ENCODE peak calls at places on chromosome 11, in five cellular contexts. W is GM23248, A is PC-3, E is GM23338, P is OCI-LY7. K is an unnamed sample.

GRCh38 chr11:117026593-117027330 is 71.5 kb downstream of the SIK3 start:
- DNase-seq in P (no peak), E (no peak), A (peak; percentile 91), W (peak; percentile 89), K (no peak)

GRCh38 chr11:68774188-68774585 is 22.9 kb upstream of the TESMIN start:
- DNase-seq in P (no peak), E (no peak), W (no peak), A (no peak), K (no peak)

GRCh38 chr11:44120169-44120568 is 24.7 kb downstream of the EXT2 start:
- DNase-seq in E (peak; percentile 52), A (peak; percentile 39), P (no peak), W (peak; percentile 25), K (no peak)

GRCh38 chr11:15911377-15912044 is 444.8 kb downstream of the SOX6 start:
- DNase-seq in E (no peak), P (no peak), W (no peak), A (no peak), K (peak; percentile 31)

GRCh38 chr11:131488208-131488607 is 117.8 kb downstream of the NTM start:
- DNase-seq in P (no peak), A (no peak), W (no peak), E (no peak), K (no peak)

GRCh38 chr11:10350341-10350740 is 45.5 kb downstream of the ADM start:
- DNase-seq in P (no peak), A (peak; percentile 87), W (peak; percentile 56), E (peak; percentile 86), K (peak; percentile 57)

GRCh38 chr11:120180571-120181445 is 30.0 kb upstream of the OAF start:
- DNase-seq in W (peak; percentile 98), P (no peak), A (peak; percentile 16), E (peak; percentile 53), K (no peak)

GRCh38 chr11:45885274-45885920 is at the start of gene MAPK8IP1:
- DNase-seq in P (peak; percentile 59), E (peak; percentile 88), A (peak; percentile 41), W (peak; percentile 64), K (peak; percentile 60)

GRCh38 chr11:41065432-41065831 is 394.0 kb downstream of the LRRC4C start:
- DNase-seq in P (no peak), W (no peak), A (no peak), E (no peak), K (no peak)

GRCh38 chr11:9941991-9942390 is 278.1 kb downstream of the SWAP70 start:
- DNase-seq in A (no peak), E (no peak), W (no peak), P (no peak), K (no peak)

GRCh38 chr11:76872959-76873827 is 12.5 kb downstream of the ACER3 start:
- DNase-seq in A (no peak), E (no peak), P (no peak), W (no peak), K (no peak)

GRCh38 chr11:3946445-3947017 is 91.1 kb downstream of the STIM1 start:
- DNase-seq in P (no peak), W (no peak), A (no peak), E (no peak), K (no peak)

GRCh38 chr11:7609015-7609414 is 64.3 kb downstream of the CYB5R2 start:
- DNase-seq in P (no peak), W (peak; percentile 71), E (no peak), A (no peak), K (no peak)

GRCh38 chr11:111788051-111788450 is 21.9 kb upstream of the PPP2R1B start:
- DNase-seq in P (no peak), W (no peak), A (no peak), E (no peak), K (no peak)

GRCh38 chr11:132242662-132243061 is 872.2 kb downstream of the NTM start:
- DNase-seq in A (no peak), W (no peak), E (no peak), P (no peak), K (no peak)

GRCh38 chr11:59999732-60000131 is 17.2 kb upstream of the OOSP4B start:
- DNase-seq in P (no peak), W (no peak), E (peak; percentile 10), A (no peak), K (no peak)

GRCh38 chr11:134038897-134039470 is 29.9 kb upstream of the JAM3 start:
- DNase-seq in A (no peak), E (no peak), P (no peak), W (no peak), K (no peak)

GRCh38 chr11:33027846-33028536 is 11.4 kb upstream of the TCP11L1 start:
- DNase-seq in W (peak; percentile 43), A (no peak), E (no peak), P (no peak), K (no peak)

GRCh38 chr11:65445604-65446445 is 23.2 kb downstream of the NEAT1 start:
- DNase-seq in P (peak; percentile 18), E (no peak), W (peak; percentile 72), A (peak; percentile 18), K (no peak)

GRCh38 chr11:88266919-88267318 is 70.6 kb downstream of the CTSC start:
- DNase-seq in P (peak; percentile 2), W (no peak), E (no peak), A (no peak), K (no peak)

GRCh38 chr11:70399681-70400112 is 1.4 kb downstream of the CTTN start:
- DNase-seq in P (no peak), A (peak; percentile 99), E (peak; percentile 76), W (peak; percentile 98), K (peak; percentile 93)

GRCh38 chr11:122202161-122202950 is 86.3 kb upstream of the BLID start:
- DNase-seq in A (peak; percentile 85), P (no peak), E (peak; percentile 40), W (peak; percentile 90), K (no peak)

GRCh38 chr11:91097069-91097468 is 874.2 kb upstream of the CHORDC1 start:
- DNase-seq in E (no peak), A (no peak), P (no peak), W (no peak), K (peak; percentile 11)

GRCh38 chr11:18706330-18707243 is 8.0 kb downstream of the TMEM86A start:
- DNase-seq in P (peak; percentile 51), E (peak; percentile 88), A (no peak), W (peak; percentile 26), K (no peak)

GRCh38 chr11:131663403-131664200 is 293.2 kb downstream of the NTM start:
- DNase-seq in A (no peak), E (no peak), P (no peak), W (no peak), K (no peak)

GRCh38 chr11:94647926-94648325 is 80.8 kb downstream of the PIWIL4 start:
- DNase-seq in P (no peak), A (no peak), E (no peak), W (no peak), K (no peak)

GRCh38 chr11:80163011-80163410 is 722.2 kb upstream of the TENM4 start:
- DNase-seq in A (peak; percentile 57), E (no peak), W (peak; percentile 15), P (no peak), K (peak; percentile 73)

GRCh38 chr11:80165763-80166162 is 724.9 kb upstream of the TENM4 start:
- DNase-seq in E (no peak), W (peak; percentile 5), P (no peak), A (peak; percentile 31), K (no peak)

GRCh38 chr11:5807580-5807979 is 1.1 kb upstream of the OR52N2 start:
- DNase-seq in E (peak; percentile 55), W (no peak), A (no peak), P (no peak), K (no peak)

GRCh38 chr11:125465254-125465653 is 30.8 kb downstream of the FEZ1 start:
- DNase-seq in A (no peak), W (no peak), E (peak; percentile 65), P (no peak), K (no peak)

GRCh38 chr11:3840870-3841425 is at the start of gene RHOG:
- DNase-seq in A (peak; percentile 57), P (peak; percentile 82), W (peak; percentile 87), E (peak; percentile 75), K (peak; percentile 70)

GRCh38 chr11:128720522-128720985 is 26.7 kb downstream of the FLI1 start:
- DNase-seq in W (no peak), E (peak; percentile 48), P (peak; percentile 90), A (no peak), K (no peak)

GRCh38 chr11:44942029-44942710 is 8.5 kb downstream of the TP53I11 start:
- DNase-seq in E (no peak), P (no peak), A (no peak), W (no peak), K (no peak)

DNA sequence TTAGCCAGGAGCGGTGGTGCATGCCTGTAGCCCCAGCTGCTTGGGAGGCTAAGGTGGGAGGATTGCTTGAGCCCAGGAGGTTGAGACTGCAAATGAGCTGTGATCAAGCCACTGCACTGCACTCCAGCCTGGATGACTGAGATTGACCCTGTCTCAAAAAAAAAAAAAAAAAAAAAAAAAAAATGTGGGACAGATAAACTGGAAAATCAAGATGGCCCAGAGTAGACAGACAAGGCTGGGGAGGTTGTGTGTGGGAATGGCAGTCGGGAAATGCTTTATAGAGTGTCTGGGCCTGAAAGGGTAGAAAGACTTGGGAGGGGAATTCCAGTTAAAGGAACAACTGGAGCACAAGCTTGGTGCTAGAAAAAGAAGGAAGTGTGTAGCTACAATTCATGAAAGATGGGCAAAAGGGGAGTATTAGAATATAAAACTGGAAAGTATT is 18.2 kb upstream of the WDR74 start:
- DNase-seq in P (no peak), W (no peak), A (peak; percentile 68), E (no peak), K (peak; percentile 79)
- H3K79me2 ChIP-seq in P (peaks cover 99% of the 10 kb centered on the region), W (peaks cover 53% of the 10 kb centered on the region), A (peaks cover 92% of the 10 kb centered on the region), E (peaks cover 97% of the 10 kb centered on the region), K (peaks cover 96% of the 10 kb centered on the region)

DNA sequence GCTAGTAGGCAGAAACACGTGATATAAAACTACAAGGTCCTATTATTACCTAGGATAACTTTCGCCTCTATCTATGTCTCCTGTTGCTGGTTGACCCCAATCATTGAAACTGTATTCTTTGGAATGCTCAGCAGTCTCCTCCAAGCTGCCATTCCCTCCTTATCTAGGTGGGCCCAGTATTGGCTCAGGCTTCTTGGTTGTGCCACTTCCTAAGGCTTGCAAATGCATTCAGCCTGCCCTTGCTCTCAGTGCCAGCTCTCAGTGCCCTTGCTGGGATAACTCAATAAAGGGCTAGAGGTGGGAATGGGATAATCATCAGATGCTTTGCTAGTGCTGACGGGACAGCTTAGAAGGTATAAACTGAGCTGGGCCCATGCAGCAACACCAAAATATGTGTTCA is 13.6 kb downstream of the CD44 start:
- DNase-seq in E (no peak), P (no peak), W (peak; percentile 21), A (no peak), K (no peak)
- H4K20me1 ChIP-seq in E (no peaks in the 10 kb centered on the region), P (no peaks in the 10 kb centered on the region), W (peaks cover 47% of the 10 kb centered on the region), A (peaks cover 94% of the 10 kb centered on the region), K (peaks cover 30% of the 10 kb centered on the region)

GRCh38 chr11:8729837-8730696 is 47.5 kb downstream of the RPL27A start:
- DNase-seq in A (no peak), W (no peak), P (no peak), E (peak; percentile 31), K (no peak)
- H3K9me2 ChIP-seq in A (no peaks in the 10 kb centered on the region), W (no peaks in the 10 kb centered on the region), P (no peaks in the 10 kb centered on the region), E (no peaks in the 10 kb centered on the region), K (no peaks in the 10 kb centered on the region)

GRCh38 chr11:1076061-1076665 is 1.5 kb downstream of the MUC2 start:
- DNase-seq in A (no peak), W (no peak), P (no peak), E (no peak), K (no peak)

GRCh38 chr11:1077033-1077416 is 2.4 kb downstream of the MUC2 start:
- DNase-seq in E (no peak), P (no peak), A (no peak), W (no peak), K (no peak)

GRCh38 chr11:1075341-1075911 is 752 bp downstream of the MUC2 start:
- DNase-seq in W (no peak), P (no peak), A (no peak), E (no peak), K (no peak)

GRCh38 chr11:1077417-1078119 is 2.9 kb downstream of the MUC2 start:
- DNase-seq in E (no peak), W (no peak), P (no peak), A (no peak), K (no peak)

GRCh38 chr11:1078191-1078601 is 3.5 kb downstream of the MUC2 start:
- DNase-seq in P (no peak), W (no peak), A (no peak), E (no peak), K (no peak)
- H3K79me2 ChIP-seq in P (no peaks in the 10 kb centered on the region), W (no peaks in the 10 kb centered on the region), A (no peaks in the 10 kb centered on the region), E (no peaks in the 10 kb centered on the region), K (no peaks in the 10 kb centered on the region)